ENCODE peak calls at places on chromosomes 2 and 18, in seven cellular contexts. E is HepG2; M is stromal cell of bone marrow; L is CD8-positive, alpha-beta memory T cell; A is mammary epithelial cell; Y is GM13977; J is transverse colon. G is an unnamed sample.
A peak's percentile ranks its signal among the peaks of the same experiment; 100 is the strongest.

GRCh38 chr2:212926948-212927347 is 224.5 kb downstream of the IKZF2 start:
- DNase-seq in E (no peak), M (peak; percentile 39), L (no peak), A (no peak), Y (no peak), J (no peak), G (no peak)

GRCh38 chr18:27223570-27224340 is 38.6 kb upstream of the CHST9 start:
- DNase-seq in E (no peak), M (no peak), L (no peak), A (peak; percentile 53), Y (no peak), J (no peak), G (no peak)

GRCh38 chr2:231764752-231765151 is 16.3 kb downstream of the PDE6D start:
- DNase-seq in E (no peak), M (no peak), L (no peak), A (no peak), Y (no peak), J (no peak), G (no peak)

GRCh38 chr2:106147665-106148064 is 46.4 kb downstream of the UXS1 start:
- DNase-seq in E (no peak), M (no peak), L (no peak), A (no peak), Y (no peak), J (no peak), G (no peak)

GRCh38 chr2:47488870-47489584 is 86.1 kb downstream of the MSH2 start:
- DNase-seq in E (peak; percentile 19), M (peak; percentile 39), L (no peak), A (peak; percentile 90), Y (no peak), J (no peak), G (peak; percentile 6)

GRCh38 chr2:170177950-170178781 is at the start of gene MYO3B:
- DNase-seq in E (no peak), M (peak; percentile 40), L (no peak), A (no peak), Y (no peak), J (no peak), G (no peak)

GRCh38 chr18:57819119-57819518 is 16.0 kb upstream of the ATP8B1 start:
- DNase-seq in E (no peak), M (no peak), L (no peak), A (no peak), Y (no peak), J (no peak), G (no peak)

GRCh38 chr18:46299465-46300004 is 195.3 kb downstream of the HAUS1 start:
- DNase-seq in E (no peak), M (no peak), L (no peak), A (no peak), Y (no peak), J (no peak), G (no peak)

GRCh38 chr18:46291149-46291548 is 187.0 kb downstream of the HAUS1 start:
- DNase-seq in E (no peak), M (no peak), L (peak; percentile 45), A (no peak), Y (no peak), J (no peak), G (no peak)

GRCh38 chr18:46243095-46243494 is 138.9 kb downstream of the HAUS1 start:
- DNase-seq in E (no peak), M (no peak), L (no peak), A (no peak), Y (no peak), J (no peak), G (no peak)